ENCODE peak calls at places on chromosomes 3 and 15, in five cellular contexts. One of them, this sample, is unnamed.

GRCh38 chr3:4425707-4426106 is 41.4 kb downstream of the SUMF1 start:
- DNase-seq in mesothelial cell of epicardium: no peak
- DNase-seq in endothelial cell: no peak
- DNase-seq in B cell: no peak
- DNase-seq in omental fat pad: no peak
- DNase-seq in this sample: no peak

GRCh38 chr3:15368561-15369135 is 36.3 kb upstream of the SH3BP5 start:
- DNase-seq in mesothelial cell of epicardium: no peak
- DNase-seq in endothelial cell: no peak
- DNase-seq in B cell: no peak
- DNase-seq in omental fat pad: no peak
- DNase-seq in this sample: no peak

GRCh38 chr15:68333775-68334470 is 56.4 kb downstream of the FEM1B start:
- DNase-seq in mesothelial cell of epicardium: no peak
- DNase-seq in endothelial cell: no peak
- DNase-seq in B cell: no peak
- DNase-seq in omental fat pad: no peak
- DNase-seq in this sample: no peak

GRCh38 chr3:157115069-157116006 is 44.6 kb downstream of the CCNL1 start:
- DNase-seq in mesothelial cell of epicardium: no peak
- DNase-seq in endothelial cell: no peak
- DNase-seq in B cell: no peak
- DNase-seq in omental fat pad: no peak
- DNase-seq in this sample: no peak

GRCh38 chr3:182325213-182325941 is 467.9 kb upstream of the ATP11B start:
- DNase-seq in mesothelial cell of epicardium: no peak
- DNase-seq in endothelial cell: no peak
- DNase-seq in B cell: no peak
- DNase-seq in omental fat pad: no peak
- DNase-seq in this sample: no peak

GRCh38 chr15:46366360-46367007 is 731.7 kb downstream of the SQOR start:
- DNase-seq in mesothelial cell of epicardium: no peak
- DNase-seq in endothelial cell: no peak
- DNase-seq in B cell: no peak
- DNase-seq in omental fat pad: no peak
- DNase-seq in this sample: no peak

GRCh38 chr15:46591462-46591861 is 956.6 kb downstream of the SQOR start:
- DNase-seq in mesothelial cell of epicardium: no peak
- DNase-seq in endothelial cell: no peak
- DNase-seq in B cell: no peak
- DNase-seq in omental fat pad: no peak
- DNase-seq in this sample: no peak

GRCh38 chr3:101383156-101383575 is 62.8 kb upstream of the IMPG2 start:
- DNase-seq in mesothelial cell of epicardium: no peak
- DNase-seq in endothelial cell: no peak
- DNase-seq in B cell: no peak
- DNase-seq in omental fat pad: no peak
- DNase-seq in this sample: no peak

GRCh38 chr3:135103913-135104312 is 308.9 kb downstream of the EPHB1 start:
- DNase-seq in mesothelial cell of epicardium: no peak
- DNase-seq in endothelial cell: no peak
- DNase-seq in B cell: no peak
- DNase-seq in omental fat pad: no peak
- DNase-seq in this sample: no peak

GRCh38 chr3:179819379-179819778 is 166.5 kb downstream of the USP13 start:
- DNase-seq in mesothelial cell of epicardium: no peak
- DNase-seq in endothelial cell: no peak
- DNase-seq in B cell: no peak
- DNase-seq in omental fat pad: no peak
- DNase-seq in this sample: no peak

GRCh38 chr3:62954579-62954978 is 79.4 kb upstream of the CADPS start:
- DNase-seq in mesothelial cell of epicardium: no peak
- DNase-seq in endothelial cell: no peak
- DNase-seq in B cell: no peak
- DNase-seq in omental fat pad: no peak
- DNase-seq in this sample: no peak

GRCh38 chr3:124582621-124583437 is 147.4 kb upstream of the UMPS start:
- DNase-seq in mesothelial cell of epicardium: no peak
- DNase-seq in endothelial cell: no peak
- DNase-seq in B cell: no peak
- DNase-seq in omental fat pad: no peak
- DNase-seq in this sample: no peak

GRCh38 chr3:66592927-66593625 is 92.3 kb upstream of the LRIG1 start:
- DNase-seq in mesothelial cell of epicardium: no peak
- DNase-seq in endothelial cell: no peak
- DNase-seq in B cell: no peak
- DNase-seq in omental fat pad: no peak
- DNase-seq in this sample: no peak

GRCh38 chr15:50287324-50288116 is 22.0 kb upstream of the HDC start:
- DNase-seq in mesothelial cell of epicardium: no peak
- DNase-seq in endothelial cell: no peak
- DNase-seq in B cell: no peak
- DNase-seq in omental fat pad: no peak
- DNase-seq in this sample: no peak

GRCh38 chr3:183114374-183114773 is 15.1 kb upstream of the MCCC1 start:
- DNase-seq in mesothelial cell of epicardium: no peak
- DNase-seq in endothelial cell: no peak
- DNase-seq in B cell: no peak
- DNase-seq in omental fat pad: no peak
- DNase-seq in this sample: no peak

GRCh38 chr3:47421741-47422649 is 41.2 kb downstream of the PTPN23 start:
- DNase-seq in mesothelial cell of epicardium: no peak
- DNase-seq in endothelial cell: no peak
- DNase-seq in B cell: peak
- DNase-seq in omental fat pad: no peak
- DNase-seq in this sample: no peak
- TF ChIP-seq CTCF in mesothelial cell of epicardium: no peak
- TF ChIP-seq CTCF in endothelial cell: no peak
- TF ChIP-seq CTCF in B cell: no peak
- TF ChIP-seq CTCF in omental fat pad: no peak
- TF ChIP-seq CTCF in this sample: no peak

GRCh38 chr15:58852347-58852746 is 81.1 kb downstream of the SLTM start:
- DNase-seq in mesothelial cell of epicardium: no peak
- DNase-seq in endothelial cell: no peak
- DNase-seq in B cell: no peak
- DNase-seq in omental fat pad: no peak
- DNase-seq in this sample: no peak
- TF ChIP-seq CTCF in mesothelial cell of epicardium: no peak
- TF ChIP-seq CTCF in endothelial cell: peak
- TF ChIP-seq CTCF in B cell: no peak
- TF ChIP-seq CTCF in omental fat pad: no peak
- TF ChIP-seq CTCF in this sample: peak

GRCh38 chr15:34793901-34794300 is 1.4 kb downstream of the ACTC1 start:
- DNase-seq in mesothelial cell of epicardium: no peak
- DNase-seq in endothelial cell: no peak
- DNase-seq in B cell: no peak
- DNase-seq in omental fat pad: no peak
- DNase-seq in this sample: no peak
- TF ChIP-seq CTCF in mesothelial cell of epicardium: no peak
- TF ChIP-seq CTCF in endothelial cell: no peak
- TF ChIP-seq CTCF in B cell: no peak
- TF ChIP-seq CTCF in omental fat pad: no peak
- TF ChIP-seq CTCF in this sample: no peak

DNA sequence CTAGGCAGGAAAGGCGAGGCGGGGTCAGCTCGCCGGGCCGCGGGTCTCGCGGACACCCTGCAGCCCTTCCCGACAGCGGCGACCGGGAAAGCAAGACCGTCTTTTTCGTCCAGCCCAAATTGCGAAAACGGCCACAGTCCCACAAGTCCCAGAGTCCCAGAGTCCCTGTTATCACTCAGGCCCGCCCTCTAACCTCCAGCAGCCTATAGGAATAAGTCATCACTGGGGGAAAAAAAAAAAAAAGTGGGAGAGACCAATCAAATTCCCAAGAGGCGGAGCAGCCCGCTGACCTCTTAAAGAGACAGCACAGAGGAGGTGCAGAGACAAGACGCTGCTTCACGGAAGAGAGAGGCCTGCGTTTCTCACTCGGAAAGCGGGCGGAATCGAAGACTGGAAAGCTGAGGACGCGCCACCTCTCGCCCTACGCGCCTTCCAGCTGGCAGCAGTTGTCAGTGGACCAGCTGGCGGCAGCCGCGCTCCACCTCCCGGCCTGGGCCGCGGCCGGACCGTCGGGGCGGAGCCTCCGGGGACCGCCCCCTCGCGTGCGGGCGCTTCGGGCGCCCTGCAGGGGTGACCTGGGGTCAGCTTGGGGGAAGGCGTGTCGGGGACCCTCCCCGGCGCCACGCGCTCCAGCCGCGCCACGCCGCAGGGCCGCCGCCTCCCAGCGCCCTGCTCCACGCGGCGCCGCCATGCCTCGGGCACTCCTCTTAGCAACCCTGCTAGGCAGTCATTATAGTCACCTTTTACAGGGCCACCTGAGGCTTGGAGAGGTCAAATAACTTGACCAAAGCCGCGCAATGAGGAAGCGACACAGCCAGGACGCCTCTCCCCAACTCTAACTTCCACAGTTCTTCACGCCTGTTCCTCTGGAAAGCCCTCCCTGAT is at the start of gene TPRA1:
- DNase-seq in mesothelial cell of epicardium: peak
- DNase-seq in endothelial cell: peak
- DNase-seq in B cell: peak
- DNase-seq in omental fat pad: peak
- DNase-seq in this sample: peak
- TF ChIP-seq CTCF in mesothelial cell of epicardium: no peak
- TF ChIP-seq CTCF in endothelial cell: no peak
- TF ChIP-seq CTCF in B cell: no peak
- TF ChIP-seq CTCF in omental fat pad: no peak
- TF ChIP-seq CTCF in this sample: peak

GRCh38 chr3:23189183-23189582 is 13.9 kb upstream of the UBE2E2 start:
- DNase-seq in mesothelial cell of epicardium: no peak
- DNase-seq in endothelial cell: no peak
- DNase-seq in B cell: no peak
- DNase-seq in omental fat pad: no peak
- DNase-seq in this sample: no peak

GRCh38 chr3:23183114-23183513 is 20.0 kb upstream of the UBE2E2 start:
- DNase-seq in mesothelial cell of epicardium: no peak
- DNase-seq in endothelial cell: no peak
- DNase-seq in B cell: no peak
- DNase-seq in omental fat pad: no peak
- DNase-seq in this sample: no peak

GRCh38 chr3:23183731-23184130 is 19.4 kb upstream of the UBE2E2 start:
- DNase-seq in mesothelial cell of epicardium: no peak
- DNase-seq in endothelial cell: peak
- DNase-seq in B cell: no peak
- DNase-seq in omental fat pad: no peak
- DNase-seq in this sample: no peak
- TF ChIP-seq CTCF in mesothelial cell of epicardium: no peak
- TF ChIP-seq CTCF in endothelial cell: peak
- TF ChIP-seq CTCF in B cell: no peak
- TF ChIP-seq CTCF in omental fat pad: no peak
- TF ChIP-seq CTCF in this sample: no peak

DNA sequence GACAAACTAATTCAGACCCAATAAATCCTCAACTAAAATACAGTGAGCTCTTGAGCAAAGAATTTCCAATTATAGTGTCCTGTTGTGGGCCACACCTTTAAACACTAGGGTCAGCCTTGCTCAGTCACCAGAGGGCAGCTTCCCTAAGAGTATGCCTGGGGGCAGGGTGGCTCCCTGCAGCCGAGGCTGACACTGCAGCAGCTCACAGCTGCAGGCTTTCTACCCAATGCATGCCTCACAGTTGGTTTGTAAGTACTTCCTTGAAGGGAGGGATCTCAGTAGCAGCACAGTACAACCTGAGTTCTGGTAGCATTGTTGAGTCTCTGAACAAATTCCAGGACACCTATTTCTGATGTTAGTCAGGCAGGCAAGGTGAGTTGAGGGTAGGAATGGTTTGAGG is 335.6 kb downstream of the TUSC7 start:
- DNase-seq in mesothelial cell of epicardium: no peak
- DNase-seq in endothelial cell: no peak
- DNase-seq in B cell: no peak
- DNase-seq in omental fat pad: no peak
- DNase-seq in this sample: peak
- TF ChIP-seq CTCF in mesothelial cell of epicardium: no peak
- TF ChIP-seq CTCF in endothelial cell: no peak
- TF ChIP-seq CTCF in B cell: no peak
- TF ChIP-seq CTCF in omental fat pad: no peak
- TF ChIP-seq CTCF in this sample: peak

This sample was measured in CD14-positive monocyte.